ENCODE peak calls at places on chromosomes 3 and 15, in eight cellular contexts. K, H, P, I, E, N, U and G are unnamed samples.

GRCh38 chr15:90090226-90090848 is 11.9 kb downstream of the IDH2 start:
- DNase-seq in K (no peak), H (no peak), P (no peak), I (no peak), E (no peak), N (no peak), U (no peak), G (no peak)

GRCh38 chr15:68479406-68479805 is 47.4 kb upstream of the ITGA11 start:
- DNase-seq in K (no peak), H (no peak), P (no peak), I (no peak), E (no peak), N (peak), U (no peak), G (no peak)

GRCh38 chr3:25486932-25487331 is 58.9 kb downstream of the RARB start:
- DNase-seq in K (no peak), H (no peak), P (no peak), I (no peak), E (no peak), N (no peak), U (no peak), G (no peak)

GRCh38 chr3:114155370-114155821 is 23.5 kb downstream of the DRD3 start:
- DNase-seq in K (no peak), H (no peak), P (peak), I (peak), E (peak), N (no peak), U (no peak), G (no peak)

GRCh38 chr15:65071381-65071811 is 3.6 kb upstream of the RASL12 start:
- DNase-seq in K (no peak), H (no peak), P (no peak), I (no peak), E (no peak), N (no peak), U (no peak), G (no peak)

GRCh38 chr15:72475674-72476073 is 1.5 kb downstream of the ARIH1 start:
- DNase-seq in K (no peak), H (no peak), P (no peak), I (no peak), E (no peak), N (no peak), U (no peak), G (no peak)

GRCh38 chr15:65410036-65410435 is 12.7 kb downstream of the IGDCC4 start:
- DNase-seq in K (no peak), H (no peak), P (no peak), I (no peak), E (no peak), N (no peak), U (no peak), G (no peak)

GRCh38 chr3:71510485-71510884 is 73.0 kb downstream of the FOXP1 start:
- DNase-seq in K (no peak), H (no peak), P (no peak), I (no peak), E (no peak), N (no peak), U (no peak), G (no peak)

GRCh38 chr15:33494306-33494705 is 183.5 kb downstream of the RYR3 start:
- DNase-seq in K (no peak), H (no peak), P (no peak), I (no peak), E (no peak), N (no peak), U (no peak), G (no peak)

GRCh38 chr3:52973806-52974205 is 72.1 kb downstream of the SFMBT1 start:
- DNase-seq in K (no peak), H (no peak), P (no peak), I (no peak), E (no peak), N (no peak), U (no peak), G (no peak)

GRCh38 chr15:70521576-70522322 is 241.6 kb downstream of the UACA start:
- DNase-seq in K (no peak), H (no peak), P (no peak), I (no peak), E (no peak), N (no peak), U (no peak), G (no peak)

GRCh38 chr3:66066963-66067617 is 28.4 kb upstream of the MAGI1 start:
- DNase-seq in K (no peak), H (no peak), P (no peak), I (no peak), E (peak), N (no peak), U (no peak), G (no peak)

GRCh38 chr3:9142346-9142745 is 107.1 kb downstream of the SRGAP3 start:
- DNase-seq in K (no peak), H (no peak), P (no peak), I (no peak), E (peak), N (no peak), U (no peak), G (no peak)

GRCh38 chr3:160765211-160765610 is 9.2 kb downstream of the PPM1L start:
- DNase-seq in K (no peak), H (no peak), P (no peak), I (no peak), E (no peak), N (no peak), U (no peak), G (no peak)

GRCh38 chr15:36964626-36965025 is 135.7 kb downstream of the MEIS2 start:
- DNase-seq in K (no peak), H (no peak), P (no peak), I (no peak), E (no peak), N (no peak), U (no peak), G (no peak)

GRCh38 chr3:107973152-107973551 is 117.7 kb downstream of the CD47 start:
- DNase-seq in K (no peak), H (no peak), P (no peak), I (no peak), E (no peak), N (no peak), U (no peak), G (no peak)

GRCh38 chr3:136142592-136142991 is 53.5 kb downstream of the MSL2 start:
- DNase-seq in K (no peak), H (no peak), P (no peak), I (no peak), E (no peak), N (peak), U (no peak), G (no peak)

GRCh38 chr15:57418640-57419039 is 42.3 kb downstream of the CGNL1 start:
- DNase-seq in K (no peak), H (no peak), P (no peak), I (no peak), E (no peak), N (no peak), U (no peak), G (no peak)

GRCh38 chr15:26921433-26921832 is 49.5 kb upstream of the GABRG3 start:
- DNase-seq in K (no peak), H (no peak), P (no peak), I (no peak), E (no peak), N (no peak), U (no peak), G (no peak)

GRCh38 chr3:113234688-113235260 is 23.4 kb downstream of the BOC start:
- DNase-seq in K (no peak), H (no peak), P (no peak), I (no peak), E (peak), N (no peak), U (no peak), G (no peak)

GRCh38 chr3:40780341-40780800 is 255.6 kb downstream of the ZNF621 start:
- DNase-seq in K (no peak), H (no peak), P (peak), I (no peak), E (no peak), N (no peak), U (no peak), G (no peak)

GRCh38 chr15:74384566-74385441 is 17.4 kb upstream of the CYP11A1 start:
- DNase-seq in K (no peak), H (peak), P (no peak), I (no peak), E (no peak), N (no peak), U (no peak), G (no peak)

GRCh38 chr3:67595424-67595823 is 59.0 kb downstream of the SUCLG2 start:
- DNase-seq in K (no peak), H (no peak), P (no peak), I (no peak), E (no peak), N (no peak), U (no peak), G (no peak)

GRCh38 chr15:43776101-43776717 is 557 bp downstream of the ELL3 start:
- DNase-seq in K (no peak), H (peak), P (peak), I (peak), E (no peak), N (no peak), U (no peak), G (no peak)

GRCh38 chr15:43777293-43777819 is 590 bp upstream of the ELL3 start:
- DNase-seq in K (peak), H (peak), P (peak), I (peak), E (peak), N (no peak), U (peak), G (peak)

GRCh38 chr15:43776718-43777292 is at the start of gene ELL3:
- DNase-seq in K (peak), H (no peak), P (peak), I (no peak), E (peak), N (no peak), U (no peak), G (no peak)

GRCh38 chr15:43774062-43774461 is 2.7 kb downstream of the ELL3 start:
- DNase-seq in K (no peak), H (no peak), P (no peak), I (no peak), E (no peak), N (no peak), U (no peak), G (no peak)

GRCh38 chr15:43775411-43775965 is 1.3 kb downstream of the ELL3 start:
- DNase-seq in K (no peak), H (no peak), P (peak), I (no peak), E (peak), N (no peak), U (no peak), G (no peak)
- TF ChIP-seq CTCF in K (peak), H (peak), P (peak), I (no peak), E (peak), N (peak), U (no peak), G (no peak)

DNA sequence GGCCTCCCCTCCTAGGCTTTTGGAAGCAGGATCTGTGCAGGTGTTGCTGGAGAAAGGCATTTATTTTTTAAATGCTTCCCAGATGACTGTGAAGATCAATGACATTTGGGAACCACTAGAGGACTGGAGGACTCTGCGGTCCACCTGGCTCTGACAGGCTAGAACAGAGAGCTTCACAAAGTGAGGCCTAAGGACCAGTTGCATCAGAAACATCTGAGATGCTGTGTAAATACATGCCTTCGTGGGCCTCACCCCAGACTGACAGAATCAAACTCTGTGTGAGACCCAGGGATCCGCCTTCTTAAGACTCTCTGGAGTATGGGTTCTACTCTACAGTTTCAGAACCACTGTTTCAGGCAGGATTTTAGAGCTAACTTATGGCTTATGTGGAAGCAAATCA is 105.0 kb upstream of the ICE2 start:
- DNase-seq in K (no peak), H (no peak), P (no peak), I (no peak), E (no peak), N (no peak), U (no peak), G (no peak)
- TF ChIP-seq CTCF in K (no peak), H (no peak), P (no peak), I (no peak), E (no peak), N (no peak), U (no peak), G (no peak)

GRCh38 chr3:151011427-151011826 is 38.9 kb upstream of the CLRN1 start:
- DNase-seq in K (no peak), H (no peak), P (no peak), I (no peak), E (no peak), N (no peak), U (no peak), G (no peak)
- TF ChIP-seq CTCF in K (no peak), H (no peak), P (no peak), I (no peak), E (no peak), N (no peak), U (no peak), G (no peak)

GRCh38 chr3:15520185-15520584 is 1.3 kb downstream of the COLQ start:
- DNase-seq in K (no peak), H (no peak), P (no peak), I (no peak), E (no peak), N (no peak), U (no peak), G (peak)
- TF ChIP-seq CTCF in K (no peak), H (no peak), P (no peak), I (no peak), E (no peak), N (no peak), U (no peak), G (no peak)

DNA sequence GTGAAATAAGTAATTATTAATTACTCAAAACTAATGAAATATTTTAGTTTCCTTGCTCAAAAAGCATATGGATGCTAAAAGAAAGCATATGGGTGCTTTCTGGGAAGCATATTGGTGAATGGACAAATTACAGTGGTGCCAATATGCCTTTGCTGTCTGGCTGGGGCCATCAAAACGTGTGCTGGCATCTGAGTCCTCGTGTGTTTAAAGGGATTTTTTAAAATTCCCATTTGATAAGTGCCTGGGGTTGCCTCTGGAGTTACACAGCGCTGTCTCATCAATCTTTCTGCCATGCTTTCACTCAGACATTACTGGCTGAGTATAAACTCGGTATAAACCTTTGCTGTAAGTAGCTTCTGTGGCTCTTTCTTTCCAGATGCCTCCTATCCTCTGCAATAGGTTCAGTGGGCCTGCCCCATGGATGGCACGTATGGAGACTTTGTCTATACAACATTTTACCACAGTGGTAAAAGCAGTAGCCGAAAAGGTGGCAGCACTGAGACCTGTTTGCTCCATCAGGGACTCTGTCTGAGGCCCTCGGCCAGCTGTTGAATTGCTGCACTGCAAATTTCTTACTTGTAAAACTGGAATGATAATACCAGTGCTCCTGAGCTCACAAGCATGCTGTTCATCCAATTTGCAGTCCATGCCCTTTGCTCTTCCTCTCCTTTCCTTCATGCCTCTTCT is 195.5 kb downstream of the LPP start:
- DNase-seq in K (no peak), H (no peak), P (no peak), I (no peak), E (no peak), N (no peak), U (no peak), G (no peak)
- TF ChIP-seq CTCF in K (no peak), H (no peak), P (no peak), I (no peak), E (peak), N (no peak), U (no peak), G (no peak)

DNA sequence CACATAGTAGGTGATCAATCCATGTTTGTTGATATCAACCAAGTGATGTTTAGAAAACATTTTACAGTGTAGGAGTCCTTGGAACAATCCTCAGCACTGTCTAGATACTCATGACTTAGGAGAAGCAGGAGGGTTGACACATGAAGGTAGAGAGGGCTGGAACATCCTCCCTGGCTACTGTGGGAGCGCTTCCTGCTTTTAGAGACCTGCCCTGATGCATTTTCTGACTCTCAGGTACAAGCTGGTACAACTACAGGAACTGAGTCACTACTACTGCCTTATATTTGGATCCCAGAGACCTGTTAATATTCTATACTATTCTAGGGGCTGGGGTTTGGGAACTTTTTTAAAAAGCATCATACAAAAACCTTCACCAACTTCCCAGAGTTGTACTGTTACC is 20.1 kb downstream of the GPR156 start:
- DNase-seq in K (no peak), H (no peak), P (no peak), I (no peak), E (no peak), N (no peak), U (no peak), G (no peak)
- TF ChIP-seq CTCF in K (no peak), H (no peak), P (no peak), I (no peak), E (no peak), N (no peak), U (no peak), G (no peak)

GRCh38 chr15:52019394-52020252 is 604 bp downstream of the MAPK6 start:
- DNase-seq in K (peak), H (no peak), P (peak), I (peak), E (peak), N (peak), U (peak), G (peak)

GRCh38 chr15:52023169-52023922 is 4.3 kb downstream of the MAPK6 start:
- DNase-seq in K (no peak), H (no peak), P (no peak), I (no peak), E (no peak), N (no peak), U (no peak), G (no peak)

GRCh38 chr15:52020253-52021085 is 1.4 kb downstream of the MAPK6 start:
- DNase-seq in K (no peak), H (no peak), P (no peak), I (no peak), E (peak), N (no peak), U (no peak), G (no peak)

GRCh38 chr15:52021892-52022540 is 3.0 kb downstream of the MAPK6 start:
- DNase-seq in K (no peak), H (no peak), P (no peak), I (no peak), E (no peak), N (no peak), U (no peak), G (no peak)

GRCh38 chr15:52021128-52021671 is 2.2 kb downstream of the MAPK6 start:
- DNase-seq in K (no peak), H (no peak), P (no peak), I (no peak), E (peak), N (peak), U (peak), G (no peak)
- TF ChIP-seq CTCF in K (peak), H (no peak), P (peak), I (no peak), E (no peak), N (no peak), U (no peak), G (no peak)